ENCODE peak calls at places on chromosomes 7 and 10, in ten cellular contexts. L, U, T, A, Q, R, C, I, K and N are unnamed samples.

GRCh38 chr7:28351450-28351849 is 60.9 kb upstream of the CREB5 start:
- DNase-seq in Q (no peak), K (no peak), U (no peak), L (peak), C (no peak), T (no peak), R (no peak), A (no peak), I (no peak), N (no peak)

GRCh38 chr7:23474829-23475578 is 4.7 kb upstream of the IGF2BP3 start:
- DNase-seq in L (no peak), A (no peak), T (no peak), K (no peak), I (no peak), Q (no peak), C (peak), R (no peak), U (no peak), N (peak)

GRCh38 chr10:4307784-4308364 is 518.1 kb upstream of the AKR1E2 start:
- DNase-seq in A (no peak), R (no peak), T (no peak), L (no peak), U (peak), Q (peak), I (no peak), C (no peak), K (no peak), N (no peak)

GRCh38 chr10:42836771-42837468 is 54.3 kb downstream of the BMS1 start:
- DNase-seq in K (no peak), T (no peak), Q (no peak), L (peak), R (peak), I (no peak), C (no peak), A (peak), U (peak), N (no peak)

GRCh38 chr7:150668472-150668911 is 17.0 kb upstream of the GIMAP2 start:
- DNase-seq in A (no peak), U (no peak), C (no peak), R (no peak), K (no peak), T (no peak), Q (no peak), I (no peak), L (no peak), N (no peak)

GRCh38 chr10:119325131-119325530 is 117.8 kb downstream of the GRK5 start:
- DNase-seq in R (no peak), A (no peak), L (no peak), K (no peak), Q (no peak), I (no peak), T (no peak), U (no peak), C (no peak), N (no peak)

GRCh38 chr10:112907893-112908292 is 42.2 kb upstream of the TCF7L2 start:
- DNase-seq in T (peak), K (no peak), L (no peak), U (no peak), Q (no peak), R (no peak), I (no peak), A (no peak), C (no peak), N (peak)

GRCh38 chr10:133212853-133213494 is 17.0 kb upstream of the UTF1 start:
- DNase-seq in C (no peak), A (no peak), T (no peak), U (no peak), Q (no peak), R (no peak), K (no peak), I (no peak), L (no peak), N (no peak)

GRCh38 chr7:12146813-12147212 is 64.3 kb upstream of the TMEM106B start:
- DNase-seq in K (no peak), U (no peak), I (no peak), Q (no peak), C (no peak), L (no peak), T (no peak), R (no peak), A (no peak), N (no peak)

GRCh38 chr10:96044686-96045085 is 1.3 kb downstream of the CCNJ start:
- DNase-seq in L (no peak), K (no peak), A (peak), I (peak), U (peak), C (no peak), R (no peak), Q (no peak), T (peak), N (peak)

GRCh38 chr10:79890469-79890868 is 58.4 kb downstream of the SFTPD start:
- DNase-seq in I (no peak), R (no peak), L (no peak), Q (no peak), A (no peak), K (no peak), U (no peak), C (no peak), T (no peak), N (no peak)

GRCh38 chr7:77729574-77730348 is 33.5 kb downstream of the RSBN1L start:
- DNase-seq in I (no peak), A (no peak), L (no peak), T (peak), Q (no peak), R (no peak), K (no peak), U (peak), C (no peak), N (no peak)

GRCh38 chr10:96873086-96873485 is 41.0 kb downstream of the LCOR start:
- DNase-seq in U (no peak), C (no peak), T (no peak), Q (no peak), R (no peak), K (no peak), I (no peak), L (no peak), A (no peak), N (no peak)

GRCh38 chr10:34907743-34908425 is 92.8 kb upstream of the PARD3 start:
- DNase-seq in A (peak), R (no peak), I (no peak), L (no peak), T (no peak), Q (no peak), K (no peak), U (no peak), C (no peak), N (no peak)